ENCODE peak calls at places on chromosomes 6 and 20, in four cellular contexts. R, C, O and N are unnamed samples.

GRCh38 chr6:67393356-67393755 is 1241.7 kb upstream of the ADGRB3 start:
- DNase-seq in C (no peak), R (no peak), O (no peak), N (no peak)

GRCh38 chr6:14665827-14666724 is 548.5 kb downstream of the CD83 start:
- DNase-seq in C (no peak), R (peak; percentile 96), O (no peak), N (peak; percentile 20)

GRCh38 chr6:52877168-52877567 is 32.3 kb downstream of the GSTA3 start:
- DNase-seq in C (no peak), R (peak; percentile 94), O (no peak), N (no peak)

GRCh38 chr20:23782366-23782983 is 31.7 kb upstream of the CST1 start:
- DNase-seq in O (no peak), R (peak; percentile 37), C (no peak), N (peak; percentile 40)

GRCh38 chr6:106918128-106918527 is 56.4 kb downstream of the CD24 start:
- DNase-seq in R (no peak), C (no peak), O (no peak), N (no peak)

GRCh38 chr6:131911951-131912350 is 39.2 kb downstream of the CCN2 start:
- DNase-seq in C (no peak), O (no peak), R (peak; percentile 71), N (no peak)

GRCh38 chr20:44566018-44566417 is 16.4 kb upstream of the PKIG start:
- DNase-seq in O (no peak), C (no peak), R (no peak), N (no peak)

GRCh38 chr6:56902551-56903464 is 52.1 kb upstream of the BEND6 start:
- DNase-seq in R (peak; percentile 66), C (no peak), O (no peak), N (peak; percentile 15)

GRCh38 chr20:23235173-23236027 is 115.2 kb upstream of the NXT1 start:
- DNase-seq in C (peak; percentile 73), O (no peak), R (peak; percentile 62), N (peak; percentile 78)

GRCh38 chr6:22917344-22917743 is 348.0 kb downstream of the HDGFL1 start:
- DNase-seq in C (no peak), O (no peak), R (no peak), N (no peak)

GRCh38 chr20:34111057-34111711 is 859 bp downstream of the EIF2S2 start:
- DNase-seq in R (peak; percentile 93), O (no peak), C (no peak), N (no peak)

GRCh38 chr20:22757424-22758189 is 173.2 kb upstream of the FOXA2 start:
- DNase-seq in C (no peak), O (no peak), R (no peak), N (no peak)

GRCh38 chr6:155417454-155417853 is 38.2 kb downstream of the NOX3 start:
- DNase-seq in R (peak; percentile 31), O (no peak), C (no peak), N (no peak)

GRCh38 chr6:25750911-25751310 is 3.6 kb upstream of the SLC17A4 start:
- DNase-seq in O (no peak), R (no peak), C (no peak), N (no peak)

GRCh38 chr20:59785118-59785959 is 148.1 kb downstream of the SYCP2 start:
- DNase-seq in R (no peak), C (no peak), O (no peak), N (no peak)

GRCh38 chr20:4569882-4570281 is 151.8 kb upstream of the PRND start:
- DNase-seq in O (no peak), C (no peak), R (no peak), N (no peak)

GRCh38 chr6:169312658-169313346 is 59.2 kb upstream of the THBS2 start:
- DNase-seq in C (no peak), O (no peak), R (no peak), N (no peak)

GRCh38 chr6:34565722-34566137 is 9.6 kb upstream of the SPDEF start:
- DNase-seq in C (no peak), O (no peak), R (no peak), N (no peak)

GRCh38 chr6:106084973-106085686 is 1.0 kb upstream of the PRDM1 start:
- DNase-seq in C (no peak), O (no peak), R (peak; percentile 31), N (peak; percentile 50)

GRCh38 chr20:61589055-61589385 is 337.0 kb downstream of the CDH4 start:
- DNase-seq in C (no peak), R (peak; percentile 80), O (no peak), N (peak; percentile 26)

GRCh38 chr6:16523550-16524379 is 237.5 kb downstream of the ATXN1 start:
- DNase-seq in O (no peak), R (peak; percentile 97), C (no peak), N (no peak)

GRCh38 chr6:46378882-46379405 is 112.3 kb downstream of the RCAN2 start:
- DNase-seq in R (no peak), C (no peak), O (no peak), N (no peak)

GRCh38 chr20:62025394-62025793 is 40.3 kb downstream of the TAF4 start:
- DNase-seq in C (no peak), R (peak; percentile 21), O (no peak), N (no peak)

GRCh38 chr6:43143235-43144124 is 27.6 kb upstream of the SRF start:
- DNase-seq in R (peak; percentile 88), C (peak; percentile 88), O (peak; percentile 43), N (peak; percentile 59)

GRCh38 chr6:6319947-6320811 is at the start of gene F13A1:
- DNase-seq in R (no peak), C (peak; percentile 45), O (no peak), N (no peak)

GRCh38 chr6:144160452-144160851 is 10.1 kb downstream of the STX11 start:
- DNase-seq in C (no peak), R (no peak), O (no peak), N (no peak)

GRCh38 chr20:15836634-15837033 is 736.6 kb downstream of the KIF16B start:
- DNase-seq in C (no peak), O (no peak), R (no peak), N (no peak)

GRCh38 chr6:139436521-139437348 is 62.3 kb upstream of the CITED2 start:
- DNase-seq in C (no peak), O (no peak), R (peak; percentile 24), N (peak; percentile 7)